ENCODE peak calls at places on chromosome 18, in nine cellular contexts. H is WERI-Rb-1; Y is AG04449; V is tibial artery; A is esophagus squamous epithelium; J is heart right ventricle; O is OCI-LY7; S is CD8-positive, alpha-beta memory T cell; P is right lobe of liver. K is an unnamed sample.

GRCh38 chr18:38948436-38948835 is 1382.8 kb upstream of the CELF4 start:
- DNase-seq in H (no peak), V (no peak), S (no peak), A (no peak), J (no peak), O (no peak), P (no peak), Y (no peak), K (no peak)

GRCh38 chr18:22703883-22704626 is 229.1 kb upstream of the RBBP8 start:
- DNase-seq in H (no peak), S (peak; percentile 12), J (no peak), O (peak; percentile 56), P (no peak), V (no peak), A (no peak), Y (no peak), K (no peak)

GRCh38 chr18:7000484-7001096 is 117.0 kb downstream of the LAMA1 start:
- DNase-seq in Y (no peak), O (peak; percentile 3), H (no peak), J (no peak), V (no peak), P (no peak), A (no peak), S (no peak), K (no peak)

GRCh38 chr18:45169610-45170009 is 445.7 kb upstream of the SLC14A2 start:
- DNase-seq in H (no peak), O (no peak), P (no peak), A (no peak), J (no peak), Y (peak; percentile 84), V (peak; percentile 78), S (no peak), K (peak; percentile 96)

GRCh38 chr18:8232791-8233190 is 376.4 kb upstream of the RAB12 start:
- DNase-seq in J (no peak), H (no peak), Y (no peak), A (no peak), O (no peak), P (no peak), S (no peak), V (no peak), K (no peak)

GRCh38 chr18:45518770-45519169 is 96.5 kb upstream of the SLC14A2 start:
- DNase-seq in S (no peak), V (no peak), Y (no peak), P (no peak), H (no peak), O (no peak), A (no peak), J (no peak), K (no peak)

GRCh38 chr18:9387891-9388290 is 53.3 kb downstream of the TWSG1 start:
- DNase-seq in P (no peak), J (no peak), V (no peak), Y (no peak), O (no peak), S (no peak), A (no peak), H (no peak), K (no peak)

GRCh38 chr18:8188196-8188595 is 421.0 kb upstream of the RAB12 start:
- DNase-seq in Y (peak; percentile 64), O (no peak), V (no peak), H (no peak), A (no peak), J (no peak), P (no peak), S (no peak), K (peak; percentile 71)

GRCh38 chr18:74356959-74357358 is 41.3 kb downstream of the C18orf63 start:
- DNase-seq in S (no peak), H (no peak), V (no peak), O (no peak), J (no peak), P (no peak), A (no peak), Y (no peak), K (no peak)

GRCh38 chr18:63831080-63831788 is 56.0 kb downstream of the SERPINB7 start:
- DNase-seq in P (no peak), H (no peak), O (no peak), J (no peak), Y (no peak), V (no peak), S (no peak), A (no peak), K (no peak)

GRCh38 chr18:13613591-13614317 is 112.6 kb downstream of the FAM210A start:
- DNase-seq in S (no peak), P (no peak), A (no peak), V (no peak), Y (no peak), H (no peak), O (peak; percentile 88), J (no peak), K (no peak)

GRCh38 chr18:23689031-23689615 is at the start of gene LAMA3:
- DNase-seq in V (peak; percentile 71), Y (no peak), A (no peak), O (no peak), S (peak; percentile 13), P (peak; percentile 76), H (peak; percentile 77), J (peak; percentile 71), K (no peak)

GRCh38 chr18:79816092-79816491 is 18.4 kb downstream of the KCNG2 start:
- DNase-seq in V (peak; percentile 17), S (no peak), Y (no peak), H (no peak), O (no peak), J (no peak), A (no peak), P (no peak), K (no peak)

GRCh38 chr18:57951999-57952774 is 91.8 kb upstream of the NEDD4L start:
- DNase-seq in A (no peak), O (no peak), P (no peak), J (no peak), V (no peak), H (no peak), S (no peak), Y (no peak), K (no peak)

GRCh38 chr18:79587298-79588125 is 92.1 kb upstream of the CTDP1 start:
- DNase-seq in A (no peak), S (no peak), P (peak; percentile 9), O (no peak), Y (no peak), H (peak; percentile 6), V (peak; percentile 69), J (no peak), K (no peak)

GRCh38 chr18:36321636-36322407 is 24.3 kb downstream of the FHOD3 start:
- DNase-seq in H (no peak), Y (no peak), O (no peak), J (no peak), S (no peak), P (no peak), V (no peak), A (no peak), K (no peak)

DNA sequence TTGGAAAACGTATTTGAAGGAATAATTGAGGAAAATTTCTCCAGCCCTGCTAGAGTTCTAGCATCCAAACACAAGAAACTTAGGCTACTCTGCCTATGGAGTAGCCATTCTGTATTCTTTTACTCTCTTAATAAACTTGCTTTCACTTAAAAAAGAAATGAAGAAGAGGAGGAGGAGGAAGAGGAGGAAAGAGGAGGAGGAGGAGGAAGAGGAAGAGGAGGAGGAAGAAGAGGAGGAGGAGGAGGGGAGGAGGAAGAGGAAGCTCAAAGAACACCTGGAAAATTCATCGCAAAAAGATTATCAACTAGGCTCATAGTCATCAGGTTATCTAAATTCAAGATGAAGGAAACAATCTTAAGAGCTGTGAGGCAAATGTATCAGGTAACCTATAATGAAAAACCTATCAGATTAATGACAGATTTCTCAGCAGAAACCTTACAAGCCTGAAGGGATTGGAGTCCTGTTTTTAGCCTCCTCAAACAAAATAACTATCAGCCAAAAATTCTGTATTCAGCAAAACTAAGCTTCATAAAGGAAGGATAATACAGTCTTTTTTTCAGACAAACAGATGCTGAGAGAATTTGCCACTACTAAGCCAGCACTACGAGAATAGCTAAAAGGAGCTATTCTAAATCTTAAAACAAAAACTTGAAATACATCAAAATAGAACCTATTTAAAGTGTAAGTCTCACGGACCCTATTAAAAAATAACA is 56.2 kb upstream of the DSC1 start:
- DNase-seq in O (no peak), H (no peak), A (no peak), S (no peak), V (no peak), Y (no peak), P (no peak), J (no peak), K (no peak)
- H3K4me3 ChIP-seq in O (no peak overlapping the region), H (no peak overlapping the region), A (no peak overlapping the region), S (no peak overlapping the region), V (no peak overlapping the region), Y (no peak overlapping the region), P (no peak overlapping the region), J (no peak overlapping the region), K (no peak overlapping the region)

DNA sequence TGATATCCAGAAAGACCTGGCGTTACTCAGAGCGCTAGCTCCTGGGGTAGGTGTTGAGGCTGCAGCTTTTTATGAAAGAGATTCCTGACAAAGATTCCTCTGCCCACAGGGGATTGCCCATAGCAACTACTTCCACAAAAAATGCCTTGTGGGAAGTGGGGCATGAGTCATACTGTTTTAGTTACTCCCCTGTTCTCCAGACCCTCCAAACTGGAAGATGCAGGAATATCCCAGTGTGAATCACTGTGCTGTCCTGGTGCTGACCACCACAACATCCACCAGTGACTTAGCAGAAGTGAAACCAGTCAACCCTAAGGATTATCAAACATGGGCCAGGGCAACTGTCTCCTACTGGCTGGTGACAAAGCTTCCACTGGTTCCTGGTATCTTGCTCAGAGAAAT is 61.8 kb downstream of the CDH2 start:
- DNase-seq in J (no peak), P (no peak), Y (peak; percentile 81), V (no peak), O (no peak), S (no peak), A (no peak), H (no peak), K (peak; percentile 88)
- H3K4me3 ChIP-seq in J (no peak overlapping the region), P (no peak overlapping the region), Y (peak overlapping the region; percentile 37), V (no peak overlapping the region), O (no peak overlapping the region), S (no peak overlapping the region), A (no peak overlapping the region), H (no peak overlapping the region), K (peak overlapping the region; percentile 12)

DNA sequence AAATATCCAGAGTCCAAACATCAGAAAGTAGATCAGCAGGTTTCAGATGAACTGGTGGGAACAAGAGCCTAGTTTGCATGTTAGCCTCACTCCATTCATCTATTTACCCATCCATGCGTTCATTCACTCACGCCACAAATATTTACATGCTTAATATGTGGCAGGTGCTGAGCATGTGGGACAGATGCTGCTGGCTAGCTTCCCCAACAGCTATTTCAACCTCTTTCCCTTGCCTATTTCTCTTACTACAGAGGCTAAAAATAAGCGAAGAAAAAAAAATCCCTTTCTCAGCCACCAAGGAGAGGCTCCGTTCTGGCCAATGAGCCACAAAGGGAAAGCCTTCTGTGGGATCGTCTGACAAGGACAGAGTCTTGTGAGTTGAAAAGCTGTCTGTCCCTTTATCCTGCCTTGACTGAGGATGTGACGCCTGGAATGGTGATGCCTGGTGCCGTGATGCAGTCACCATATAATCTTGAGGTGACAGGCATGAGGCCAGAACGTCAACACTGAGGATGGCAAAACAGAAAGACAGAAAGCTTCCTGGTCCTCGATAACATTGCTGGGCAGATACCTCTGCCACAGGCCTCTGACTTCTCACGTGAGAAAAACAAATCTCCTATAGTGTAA is 78.2 kb downstream of the KCTD1 start:
- DNase-seq in J (no peak), H (no peak), A (no peak), V (no peak), Y (no peak), S (no peak), O (peak; percentile 80), P (no peak), K (peak; percentile 31)
- H3K4me3 ChIP-seq in J (no peak overlapping the region), H (no peak overlapping the region), A (no peak overlapping the region), V (no peak overlapping the region), Y (no peak overlapping the region), S (no peak overlapping the region), O (peak overlapping the region; percentile 41), P (no peak overlapping the region), K (no peak overlapping the region)

GRCh38 chr18:52339891-52340371 is at the start of gene DCC:
- DNase-seq in J (peak; percentile 18), P (no peak), A (no peak), V (no peak), Y (peak; percentile 46), O (no peak), H (peak; percentile 91), S (no peak), K (peak; percentile 31)
- H3K4me3 ChIP-seq in J (no peak within 1 kb of the TSS), P (no peak within 1 kb of the TSS), A (peak within 1 kb of the TSS; percentile 2), V (peak within 1 kb of the TSS; percentile 34), Y (peak within 1 kb of the TSS; percentile 84), O (no peak within 1 kb of the TSS), H (peak within 1 kb of the TSS; percentile 45), S (no peak within 1 kb of the TSS), K (peak within 1 kb of the TSS; percentile 48)

K was measured in skeletal muscle cell.